ENCODE peak calls at places on chromosomes 3 and 15, in ten cellular contexts. R, X, W, J, G, M, I, N, H and B are unnamed samples. For H3K4me1 and H3K27me3, the result is how much of the 10 kb centered on the place peaks cover.

GRCh38 chr3:127849368-127849767 is 27.1 kb upstream of the MGLL start:
- DNase-seq in I (no peak), W (no peak), M (no peak), J (no peak), H (no peak), R (no peak), G (no peak), X (no peak), N (no peak), B (no peak)

GRCh38 chr15:99712415-99712814 is 20.8 kb downstream of the LYSMD4 start:
- DNase-seq in H (no peak), J (no peak), R (no peak), N (no peak), W (no peak), I (no peak), X (no peak), G (no peak), M (no peak), B (no peak)

GRCh38 chr3:159025733-159026132 is 223.9 kb downstream of the MFSD1 start:
- DNase-seq in N (no peak), H (peak), R (no peak), M (no peak), J (no peak), I (no peak), G (no peak), W (no peak), X (no peak), B (no peak)

GRCh38 chr3:31533169-31533870 is 595 bp downstream of the STT3B start:
- DNase-seq in W (peak), N (peak), I (peak), R (peak), X (peak), G (peak), M (peak), H (peak), J (peak), B (peak)

GRCh38 chr15:27101982-27102381 is 131.0 kb downstream of the GABRG3 start:
- DNase-seq in G (no peak), J (no peak), X (no peak), H (no peak), W (no peak), I (no peak), N (no peak), M (no peak), R (no peak), B (no peak)

GRCh38 chr3:13861461-13861860 is 18.4 kb downstream of the WNT7A start:
- DNase-seq in J (no peak), H (no peak), R (no peak), M (no peak), I (no peak), W (no peak), N (no peak), X (no peak), G (no peak), B (no peak)

GRCh38 chr3:4656059-4656458 is 162.9 kb downstream of the ITPR1 start:
- DNase-seq in G (peak), R (peak), M (peak), J (no peak), N (peak), I (peak), H (peak), X (peak), W (peak), B (peak)

GRCh38 chr3:23052230-23053019 is 150.7 kb upstream of the UBE2E2 start:
- DNase-seq in G (no peak), X (no peak), R (no peak), J (no peak), M (no peak), I (peak), N (no peak), H (no peak), W (no peak), B (no peak)

GRCh38 chr3:127702151-127702578 is 29.4 kb downstream of the ABTB1 start:
- DNase-seq in W (no peak), G (no peak), I (no peak), N (peak), H (no peak), R (no peak), J (no peak), X (no peak), M (no peak), B (peak)

GRCh38 chr3:67719333-67719732 is 64.9 kb upstream of the SUCLG2 start:
- DNase-seq in H (peak), M (no peak), I (no peak), W (no peak), G (no peak), R (no peak), N (no peak), X (no peak), J (no peak), B (no peak)

GRCh38 chr3:22117751-22118346 is 366.8 kb upstream of the ZNF385D start:
- DNase-seq in G (no peak), H (peak), I (peak), M (no peak), W (no peak), J (no peak), N (no peak), X (peak), R (no peak), B (no peak)

GRCh38 chr3:29763115-29763514 is 482.2 kb downstream of the RBMS3 start:
- DNase-seq in M (no peak), J (no peak), X (no peak), W (no peak), N (no peak), H (no peak), R (no peak), G (no peak), I (no peak), B (no peak)

GRCh38 chr3:57402675-57403074 is 110.2 kb upstream of the ASB14 start:
- DNase-seq in G (no peak), J (no peak), W (no peak), H (no peak), X (no peak), M (no peak), R (no peak), I (no peak), N (no peak), B (no peak)

GRCh38 chr3:20353286-20353685 is 167.3 kb upstream of the SGO1 start:
- DNase-seq in H (no peak), X (no peak), W (no peak), M (no peak), I (no peak), J (no peak), G (no peak), N (no peak), R (no peak), B (no peak)
- H3K27ac ChIP-seq in H (no peak), X (no peak), W (no peak), M (no peak), I (no peak), J (no peak), G (no peak), N (no peak), R (no peak), B (no peak)

GRCh38 chr3:156678216-156678615 is 3.8 kb downstream of the TIPARP start:
- DNase-seq in M (no peak), G (no peak), J (peak), X (no peak), W (no peak), I (no peak), N (no peak), H (no peak), R (no peak), B (no peak)

GRCh38 chr3:156680243-156680930 is 6.0 kb downstream of the TIPARP start:
- DNase-seq in N (no peak), W (no peak), J (no peak), R (no peak), M (no peak), G (no peak), I (no peak), H (no peak), X (no peak), B (no peak)

GRCh38 chr3:156682491-156682890 is 8.1 kb downstream of the TIPARP start:
- DNase-seq in H (no peak), R (no peak), X (no peak), M (no peak), I (no peak), G (no peak), J (no peak), N (no peak), W (no peak), B (no peak)

GRCh38 chr3:156682963-156683362 is 8.6 kb downstream of the TIPARP start:
- DNase-seq in R (no peak), H (no peak), X (no peak), W (no peak), J (no peak), G (no peak), N (no peak), M (no peak), I (no peak), B (no peak)

GRCh38 chr3:156681003-156681402 is 6.6 kb downstream of the TIPARP start:
- DNase-seq in R (peak), N (no peak), J (no peak), G (peak), M (no peak), H (peak), W (peak), I (peak), X (peak), B (no peak)
- H3K4me1 ChIP-seq in R (half or more), N (half or more), J (half or more), G (under half), M (half or more), H (half or more), W (under half), I (under half), X (under half), B (half or more)

DNA sequence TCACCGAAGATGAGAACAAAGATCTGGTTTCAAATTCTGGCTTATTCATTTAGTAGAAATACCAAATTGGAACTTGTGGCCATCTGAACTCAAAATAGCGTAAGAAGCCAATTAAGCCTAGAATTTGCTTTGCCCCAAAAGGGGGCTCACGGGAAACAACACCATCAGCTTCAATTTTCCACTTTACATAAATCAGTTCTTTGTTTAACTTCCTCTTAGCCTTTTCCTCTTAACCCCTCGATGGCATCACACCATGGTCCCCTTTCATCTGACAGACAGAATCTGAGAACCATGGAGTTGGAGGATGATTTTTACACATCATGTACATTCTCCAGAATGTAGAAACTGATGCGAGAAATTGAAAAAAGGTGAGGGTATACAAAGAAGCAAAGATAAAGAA is 207.0 kb downstream of the FOXP1 start:
- DNase-seq in X (no peak), H (no peak), R (no peak), I (no peak), J (no peak), M (no peak), N (no peak), G (no peak), W (no peak), B (no peak)
- H3K27me3 ChIP-seq in X (under half), H (under half), R (under half), I (under half), J (under half), M (under half), N (under half), G (under half), W (under half), B (under half)

GRCh38 chr3:188433526-188433855 is 279.5 kb downstream of the LPP start:
- DNase-seq in N (no peak), W (no peak), I (no peak), J (no peak), R (no peak), M (no peak), H (no peak), X (no peak), G (no peak), B (no peak)
- H3K27ac ChIP-seq in N (no peak), W (peak), I (peak), J (no peak), R (no peak), M (peak), H (no peak), X (no peak), G (no peak), B (peak)